ENCODE peak calls at places on chromosome 2, in eight cellular contexts. P, K, G, M, R, H, I and S are unnamed samples.

GRCh38 chr2:106147159-106147558 is 46.9 kb downstream of the UXS1 start:
- DNase-seq in K (no peak), I (peak), P (no peak), R (peak), G (peak), M (no peak), H (no peak), S (no peak)

GRCh38 chr2:112583497-112584133 is 794 bp upstream of the CHCHD5 start:
- DNase-seq in R (peak), H (no peak), M (no peak), G (no peak), I (no peak), P (no peak), K (no peak), S (no peak)

GRCh38 chr2:182650704-182651103 is 65.4 kb upstream of the DNAJC10 start:
- DNase-seq in H (no peak), P (no peak), K (no peak), M (no peak), R (peak), I (peak), G (peak), S (no peak)

GRCh38 chr2:105431367-105432088 is 32.7 kb upstream of the FHL2 start:
- DNase-seq in M (no peak), R (no peak), P (peak), I (no peak), H (no peak), K (peak), G (no peak), S (no peak)

GRCh38 chr2:191710411-191710900 is 32.5 kb downstream of the NABP1 start:
- DNase-seq in M (no peak), K (no peak), P (no peak), H (no peak), G (no peak), R (peak), I (peak), S (no peak)

GRCh38 chr2:25362564-25363145 is 20.9 kb upstream of the DNMT3A start:
- DNase-seq in G (no peak), R (peak), H (peak), M (no peak), K (peak), P (no peak), I (no peak), S (peak)

GRCh38 chr2:74833418-74834233 is at the start of gene HK2:
- DNase-seq in K (peak), M (peak), P (no peak), R (peak), G (peak), I (peak), H (peak), S (peak)

GRCh38 chr2:73075477-73076373 is 4.2 kb upstream of the SFXN5 start:
- DNase-seq in I (no peak), M (peak), P (no peak), H (no peak), G (no peak), K (peak), R (peak), S (no peak)

GRCh38 chr2:33666879-33667278 is 67.8 kb upstream of the FAM98A start:
- DNase-seq in K (no peak), I (no peak), G (no peak), P (no peak), H (no peak), R (no peak), M (no peak), S (no peak)

GRCh38 chr2:1995987-1996386 is 251.7 kb upstream of the PXDN start:
- DNase-seq in R (peak), I (peak), H (no peak), M (peak), K (no peak), P (no peak), G (no peak), S (no peak)

GRCh38 chr2:187302619-187303018 is 145.4 kb downstream of the CALCRL start:
- DNase-seq in I (peak), P (no peak), K (no peak), G (no peak), H (no peak), R (peak), M (no peak), S (no peak)

GRCh38 chr2:14417586-14417985 is 214.9 kb upstream of the LRATD1 start:
- DNase-seq in G (no peak), I (no peak), P (no peak), R (peak), K (no peak), H (no peak), M (no peak), S (no peak)

GRCh38 chr2:1656961-1657841 is 87.1 kb downstream of the PXDN start:
- DNase-seq in H (no peak), K (peak), R (peak), I (no peak), P (no peak), M (peak), G (no peak), S (no peak)

GRCh38 chr2:61470122-61470951 is 550 bp downstream of the USP34 start:
- DNase-seq in M (peak), R (peak), G (peak), P (peak), K (peak), H (peak), I (peak), S (peak)

GRCh38 chr2:216761119-216761518 is 65.8 kb upstream of the IGFBP5 start:
- DNase-seq in K (no peak), I (no peak), P (peak), H (no peak), R (no peak), G (no peak), M (no peak), S (no peak)